ENCODE peak calls at places on chromosomes 12 and 14, in six cellular contexts. U is heart right ventricle, E is ascending aorta, M is psoas muscle, A is DND-41, B is left lung. R is an unnamed sample. For H3K4me1 and H3K36me3, the result is how much of the 10 kb centered on the place peaks cover.

GRCh38 chr14:101370593-101371569 is 190.4 kb upstream of the DIO3 start:
- DNase-seq in U (no peak), E (no peak), M (no peak), A (no peak), B (no peak), R (no peak)

GRCh38 chr14:74437654-74438053 is 11.6 kb upstream of the SYNDIG1L start:
- DNase-seq in U (no peak), E (no peak), M (no peak), A (no peak), B (no peak), R (no peak)

GRCh38 chr12:112025808-112026375 is 12.7 kb downstream of the ERP29 start:
- DNase-seq in U (no peak), E (no peak), M (no peak), A (no peak), B (no peak), R (no peak)

GRCh38 chr12:63302269-63302940 is 151.4 kb upstream of the AVPR1A start:
- DNase-seq in U (no peak), E (no peak), M (no peak), A (no peak), B (no peak), R (no peak)

GRCh38 chr14:90676356-90676755 is 139.9 kb downstream of the TTC7B start:
- DNase-seq in U (no peak), E (no peak), M (no peak), A (no peak), B (no peak), R (no peak)

GRCh38 chr12:112381421-112381897 is 772 bp downstream of the HECTD4 start:
- DNase-seq in U (peak), E (no peak), M (peak), A (peak), B (peak), R (peak)

GRCh38 chr12:25438638-25439037 is 114.4 kb downstream of the LMNTD1 start:
- DNase-seq in U (no peak), E (no peak), M (no peak), A (no peak), B (no peak), R (no peak)

GRCh38 chr14:30610719-30611388 is 11.3 kb upstream of the SCFD1 start:
- DNase-seq in U (peak), E (no peak), M (no peak), A (peak), B (peak), R (no peak)

GRCh38 chr14:45949479-45949878 is 696.5 kb upstream of the MIS18BP1 start:
- DNase-seq in U (no peak), E (no peak), M (no peak), A (no peak), B (no peak), R (no peak)

GRCh38 chr12:95574030-95574429 is 22.8 kb upstream of the USP44 start:
- DNase-seq in U (no peak), E (no peak), M (no peak), A (no peak), B (no peak), R (no peak)

GRCh38 chr14:74219277-74219676 is 20.0 kb upstream of the VSX2 start:
- DNase-seq in U (no peak), E (no peak), M (no peak), A (no peak), B (no peak), R (no peak)

GRCh38 chr14:91796622-91797347 is 64.9 kb upstream of the CATSPERB start:
- DNase-seq in U (no peak), E (no peak), M (no peak), A (no peak), B (no peak), R (no peak)

GRCh38 chr12:43329381-43329780 is 222.6 kb downstream of the ADAMTS20 start:
- DNase-seq in U (no peak), E (no peak), M (no peak), A (no peak), B (no peak), R (no peak)

GRCh38 chr12:45234134-45234865 is 18.4 kb downstream of the ANO6 start:
- DNase-seq in U (peak), E (peak), M (peak), A (no peak), B (no peak), R (no peak)

GRCh38 chr12:4862809-4863208 is 46.9 kb upstream of the KCNA1 start:
- DNase-seq in U (no peak), E (no peak), M (no peak), A (no peak), B (no peak), R (no peak)

GRCh38 chr12:122399592-122400373 is 22.7 kb downstream of the CLIP1 start:
- DNase-seq in U (peak), E (peak), M (peak), A (peak), B (peak), R (peak)

GRCh38 chr12:14903386-14904098 is 17.9 kb upstream of the MGP start:
- DNase-seq in U (no peak), E (no peak), M (no peak), A (no peak), B (no peak), R (no peak)

GRCh38 chr12:121245951-121246350 is 36.0 kb downstream of the P2RX4 start:
- DNase-seq in U (no peak), E (no peak), M (no peak), A (no peak), B (no peak), R (no peak)

GRCh38 chr14:34138175-34138574 is 187.3 kb upstream of the EGLN3 start:
- DNase-seq in U (no peak), E (no peak), M (no peak), A (no peak), B (no peak), R (no peak)

GRCh38 chr12:112973712-112974305 is 4.5 kb upstream of the OAS2 start:
- DNase-seq in U (no peak), E (no peak), M (no peak), A (no peak), B (no peak), R (no peak)

GRCh38 chr12:27331299-27331926 is 1.2 kb upstream of the BMAL2 start:
- DNase-seq in U (no peak), E (peak), M (no peak), A (no peak), B (no peak), R (no peak)

GRCh38 chr12:45214739-45215418 is 1.0 kb upstream of the ANO6 start:
- DNase-seq in U (no peak), E (no peak), M (no peak), A (peak), B (no peak), R (no peak)

GRCh38 chr14:76811561-76811960 is 1.1 kb downstream of the ANGEL1 start:
- DNase-seq in U (no peak), E (no peak), M (no peak), A (no peak), B (no peak), R (no peak)

GRCh38 chr12:121916719-121917118 is 1.7 kb upstream of the CFAP251 start:
- DNase-seq in U (peak), E (no peak), M (no peak), A (peak), B (no peak), R (no peak)

GRCh38 chr14:23814858-23815257 is 138.7 kb upstream of the DHRS4 start:
- DNase-seq in U (no peak), E (no peak), M (no peak), A (no peak), B (no peak), R (no peak)

GRCh38 chr14:33273978-33274377 is 335.3 kb downstream of the NPAS3 start:
- DNase-seq in U (no peak), E (no peak), M (no peak), A (no peak), B (no peak), R (no peak)

GRCh38 chr14:68789798-68790655 is 2.8 kb downstream of the ZFP36L1 start:
- DNase-seq in U (no peak), E (no peak), M (no peak), A (no peak), B (no peak), R (no peak)

GRCh38 chr12:10690906-10691305 is 17.1 kb upstream of the STYK1 start:
- DNase-seq in U (no peak), E (no peak), M (no peak), A (no peak), B (no peak), R (no peak)

GRCh38 chr12:1932264-1932777 is 13.9 kb upstream of the CACNA2D4 start:
- DNase-seq in U (peak), E (peak), M (no peak), A (no peak), B (peak), R (peak)

GRCh38 chr12:94377599-94377998 is 82.1 kb downstream of the CEP83 start:
- DNase-seq in U (no peak), E (no peak), M (no peak), A (no peak), B (no peak), R (no peak)

GRCh38 chr12:25320123-25321006 is 69.6 kb upstream of the KRAS start:
- DNase-seq in U (no peak), E (no peak), M (no peak), A (no peak), B (no peak), R (no peak)

DNA sequence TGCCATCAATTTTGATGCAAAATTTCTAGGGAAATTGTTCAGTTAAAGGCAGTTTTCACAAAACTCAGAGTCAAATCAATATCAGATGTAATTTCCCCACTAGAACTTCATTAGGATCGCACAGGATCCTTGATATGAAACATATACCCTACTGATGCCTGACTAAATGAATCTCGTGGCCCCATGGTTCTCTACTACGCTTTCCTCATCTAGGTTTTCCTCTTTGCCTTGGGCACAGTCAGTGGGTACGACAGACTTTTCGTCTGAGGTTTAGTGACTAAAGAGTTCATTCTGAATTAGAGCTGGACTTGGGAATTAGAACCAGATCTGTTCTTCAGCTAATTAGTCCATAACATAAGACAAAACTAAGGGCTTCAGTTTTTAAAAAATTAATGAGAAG is 42.5 kb upstream of the GNPNAT1 start:
- DNase-seq in U (no peak), E (no peak), M (no peak), A (no peak), B (no peak), R (no peak)
- H3K4me1 ChIP-seq in U (under half), E (under half), M (under half), A (under half), B (under half), R (under half)

GRCh38 chr14:103400537-103400936 is 15.3 kb downstream of the MARK3 start:
- DNase-seq in U (no peak), E (no peak), M (no peak), A (no peak), B (no peak), R (no peak)

GRCh38 chr14:103401223-103402214 is 16.3 kb downstream of the MARK3 start:
- DNase-seq in U (peak), E (no peak), M (no peak), A (no peak), B (no peak), R (no peak)

GRCh38 chr14:103404920-103405319 is 19.7 kb downstream of the MARK3 start:
- DNase-seq in U (peak), E (no peak), M (no peak), A (no peak), B (peak), R (no peak)

GRCh38 chr14:103402700-103403099 is 17.5 kb downstream of the MARK3 start:
- DNase-seq in U (no peak), E (no peak), M (no peak), A (no peak), B (no peak), R (no peak)

GRCh38 chr14:103404032-103404918 is 19.1 kb downstream of the MARK3 start:
- DNase-seq in U (no peak), E (no peak), M (no peak), A (no peak), B (no peak), R (no peak)
- H3K4me3 ChIP-seq in U (peak), E (no peak), M (peak), A (no peak), B (no peak), R (no peak)

DNA sequence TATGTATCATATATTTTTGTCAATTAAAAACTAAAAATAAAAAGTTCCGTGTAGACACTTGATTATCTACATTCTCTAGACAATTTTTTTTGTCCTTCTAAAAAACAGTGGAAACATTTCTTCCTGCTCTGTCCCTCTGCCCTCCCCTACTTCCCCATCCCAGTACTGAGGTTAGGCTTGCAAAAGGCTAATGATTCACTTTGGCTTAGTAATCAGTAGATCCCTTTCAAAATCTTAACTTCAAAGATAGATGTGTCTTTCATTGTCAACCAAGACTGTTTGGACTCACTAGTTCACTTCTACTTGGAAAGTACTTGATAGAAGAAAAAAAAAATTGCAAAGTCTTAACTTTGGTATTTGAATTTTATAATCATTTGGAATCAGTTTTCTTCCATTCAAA is 3.8 kb downstream of the SETD3 start:
- DNase-seq in U (no peak), E (no peak), M (no peak), A (no peak), B (no peak), R (no peak)
- H3K36me3 ChIP-seq in U (under half), E (under half), M (under half), A (under half), B (under half), R (under half)

GRCh38 chr14:102373110-102373509 is 10.4 kb downstream of the TECPR2 start:
- DNase-seq in U (no peak), E (no peak), M (no peak), A (no peak), B (no peak), R (no peak)

GRCh38 chr14:102377696-102378095 is 15.0 kb downstream of the TECPR2 start:
- DNase-seq in U (no peak), E (no peak), M (no peak), A (no peak), B (no peak), R (no peak)

GRCh38 chr14:102374264-102374663 is 11.5 kb downstream of the TECPR2 start:
- DNase-seq in U (no peak), E (no peak), M (no peak), A (no peak), B (no peak), R (no peak)

GRCh38 chr14:102378830-102379229 is 16.1 kb downstream of the TECPR2 start:
- DNase-seq in U (no peak), E (no peak), M (no peak), A (no peak), B (no peak), R (no peak)

DNA sequence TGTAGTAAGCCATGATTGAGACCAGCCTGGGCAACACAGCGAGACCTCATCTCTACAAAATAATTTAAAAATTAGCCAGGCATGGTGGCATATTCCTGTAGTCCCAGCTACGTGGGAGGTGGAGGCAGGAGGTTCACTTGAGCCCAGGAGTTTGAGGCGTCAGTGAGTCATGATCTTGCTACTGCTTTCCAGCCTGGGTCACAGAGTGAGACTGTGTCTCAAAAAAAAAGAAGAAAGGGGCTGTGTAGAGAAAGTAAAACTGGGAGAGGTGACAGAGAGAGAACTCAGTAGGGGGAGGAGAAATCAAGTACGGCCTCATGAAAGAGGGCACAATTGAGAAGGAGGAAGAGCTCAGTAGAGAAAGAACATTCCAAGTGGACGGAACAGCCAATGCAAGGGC is 12.4 kb downstream of the TECPR2 start:
- DNase-seq in U (no peak), E (no peak), M (no peak), A (no peak), B (no peak), R (no peak)
- H3K4me1 ChIP-seq in U (under half), E (under half), M (under half), A (under half), B (under half), R (under half)

DNA sequence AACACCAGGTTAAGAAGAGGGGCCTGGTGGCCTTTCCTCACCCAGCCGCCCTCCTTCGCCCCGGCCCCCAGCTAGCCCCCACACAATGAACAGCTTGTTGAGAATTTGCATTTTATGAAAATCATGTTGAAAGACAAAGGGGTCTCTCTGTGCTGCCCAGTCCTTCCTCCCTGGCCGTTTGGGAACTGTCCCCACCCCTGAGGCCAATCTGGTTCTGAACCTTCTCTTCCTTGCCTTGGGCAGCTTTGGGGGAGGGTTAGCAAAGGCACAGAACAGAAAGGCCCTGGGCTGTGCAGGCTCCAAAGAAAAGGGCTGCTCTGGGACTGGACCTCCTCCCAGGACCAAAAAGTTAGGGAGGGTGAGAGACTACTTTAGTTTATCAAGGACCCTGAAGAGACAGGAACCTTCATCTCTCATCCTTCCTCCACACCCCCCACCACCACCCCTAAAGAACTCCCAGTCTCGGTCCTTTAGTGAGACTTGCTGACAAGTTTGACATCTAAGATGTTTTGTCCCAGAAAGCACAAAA is 1.3 kb downstream of the TAMALIN start:
- DNase-seq in U (no peak), E (no peak), M (no peak), A (no peak), B (no peak), R (no peak)
- H3K4me3 ChIP-seq in U (peak), E (peak), M (peak), A (no peak), B (peak), R (no peak)

DNA sequence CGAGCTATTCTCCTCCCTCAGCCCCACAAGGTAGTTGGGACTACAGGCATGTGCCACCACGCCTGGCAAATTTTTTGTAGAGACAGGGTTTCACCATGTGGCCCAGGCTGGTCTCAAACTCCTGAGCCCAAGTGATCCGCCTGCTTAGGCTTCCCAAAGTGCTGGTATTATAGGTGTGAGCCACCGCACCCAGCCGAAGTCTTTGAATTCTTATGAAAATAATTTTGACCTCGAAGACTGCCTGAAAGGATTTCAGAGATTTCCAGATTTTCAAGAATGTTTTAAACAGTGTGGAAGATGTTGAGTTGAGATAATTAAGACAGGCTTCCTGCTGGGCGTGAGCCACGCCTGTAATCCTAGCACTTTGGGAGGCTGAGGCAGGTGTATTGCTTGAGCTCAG is 5.0 kb downstream of the PSMA3 start:
- DNase-seq in U (no peak), E (no peak), M (no peak), A (no peak), B (no peak), R (no peak)
- H3K36me3 ChIP-seq in U (under half), E (under half), M (under half), A (half or more), B (under half), R (under half)